ENCODE peak calls at places on chromosomes 4 and X, in eight cellular contexts. C is IMR-90; D is A549; S is GM13977; F is stomach; B is NCI-H1694 treated with DMSO at 0.1 percent for 48 hours; P is H54; O is activated CD8-positive, alpha-beta T cell treated with anti-CD3 and anti-CD28 coated beads, Interleukin-2, amount 10 ng/mL, durations not matched to agents 7 days and 5 days. K is an unnamed sample.
A peak's percentile ranks its signal among the peaks of the same experiment; 100 is the strongest.

GRCh38 chr4:163332526-163333405 is at the start of gene NPY1R:
- DNase-seq in C (peak; percentile 73), D (peak; percentile 73), S (peak; percentile 71), F (peak; percentile 65), B (no peak), P (peak; percentile 59), O (peak; percentile 44), K (peak; percentile 21)

GRCh38 chr4:14816592-14817273 is 185.5 kb upstream of the CPEB2 start:
- DNase-seq in C (no peak), D (no peak), S (no peak), F (no peak), B (no peak), P (no peak), O (no peak), K (no peak)

GRCh38 chrX:148659481-148659880 is 159.1 kb downstream of the AFF2 start:
- DNase-seq in C (no peak), D (no peak), S (no peak), F (no peak), B (no peak), P (no peak), O (no peak), K (no peak)

GRCh38 chr4:4502694-4503311 is 39.0 kb downstream of the STX18 start:
- DNase-seq in C (peak; percentile 79), D (no peak), S (no peak), F (no peak), B (no peak), P (peak; percentile 11), O (peak; percentile 39), K (no peak)

GRCh38 chr4:169103966-169104412 is 93.9 kb upstream of the CBR4 start:
- DNase-seq in C (no peak), D (no peak), S (no peak), F (no peak), B (peak; percentile 38), P (peak; percentile 33), O (no peak), K (no peak)

GRCh38 chr4:123606336-123606735 is 209.7 kb downstream of the SPRY1 start:
- DNase-seq in C (peak; percentile 7), D (no peak), S (no peak), F (no peak), B (no peak), P (no peak), O (no peak), K (no peak)

GRCh38 chr4:170750519-170750918 is 660.8 kb upstream of the AADAT start:
- DNase-seq in C (no peak), D (peak; percentile 1), S (no peak), F (no peak), B (no peak), P (no peak), O (no peak), K (no peak)

GRCh38 chr4:90349632-90350031 is 222.4 kb downstream of the CCSER1 start:
- DNase-seq in C (no peak), D (no peak), S (no peak), F (no peak), B (no peak), P (no peak), O (no peak), K (no peak)

GRCh38 chrX:154719132-154719675 is 31.7 kb downstream of the GAB3 start:
- DNase-seq in C (peak; percentile 85), D (no peak), S (no peak), F (no peak), B (no peak), P (no peak), O (peak; percentile 42), K (no peak)

GRCh38 chr4:78584863-78585576 is 33.5 kb downstream of the ANXA3 start:
- DNase-seq in C (peak; percentile 57), D (no peak), S (no peak), F (peak; percentile 32), B (no peak), P (no peak), O (no peak), K (no peak)

GRCh38 chr4:4842476-4843441 is 16.7 kb upstream of the MSX1 start:
- DNase-seq in C (no peak), D (no peak), S (no peak), F (no peak), B (no peak), P (no peak), O (no peak), K (no peak)

GRCh38 chr4:147481577-147482109 is 746 bp downstream of the EDNRA start:
- DNase-seq in C (no peak), D (no peak), S (no peak), F (no peak), B (no peak), P (no peak), O (no peak), K (no peak)

K was measured in GM12864.